ENCODE peak calls at places on chromosome 21, in six cellular contexts. J is neural crest cell, P is LNCaP clone FGC, A is H9, M is colonic mucosa, W is astrocyte of the spinal cord. Z is an unnamed sample.

GRCh38 chr21:16071082-16071481 is 341.3 kb downstream of the USP25 start:
- DNase-seq in J (no peak), P (no peak), A (no peak), M (no peak), W (peak), Z (peak)

GRCh38 chr21:31644648-31645047 is 14.8 kb upstream of the SOD1 start:
- DNase-seq in J (no peak), P (peak), A (no peak), M (peak), W (no peak), Z (no peak)

GRCh38 chr21:19922122-19922521 is 1076.1 kb upstream of the NCAM2 start:
- DNase-seq in J (no peak), P (no peak), A (peak), M (no peak), W (no peak), Z (no peak)

GRCh38 chr21:42189860-42190491 is 29.0 kb upstream of the ABCG1 start:
- DNase-seq in J (no peak), P (no peak), A (no peak), M (no peak), W (no peak), Z (no peak)

GRCh38 chr21:33292724-33293123 is 26.6 kb downstream of the IL10RB start:
- DNase-seq in J (no peak), P (no peak), A (no peak), M (no peak), W (no peak), Z (no peak)

GRCh38 chr21:14712121-14712520 is 166.0 kb upstream of the SAMSN1 start:
- DNase-seq in J (no peak), P (no peak), A (no peak), M (no peak), W (peak), Z (no peak)

GRCh38 chr21:14617836-14618235 is 71.7 kb upstream of the SAMSN1 start:
- DNase-seq in J (no peak), P (no peak), A (no peak), M (no peak), W (no peak), Z (no peak)

GRCh38 chr21:16773206-16773605 is 739.6 kb upstream of the CXADR start:
- DNase-seq in J (no peak), P (no peak), A (no peak), M (no peak), W (no peak), Z (peak)

GRCh38 chr21:32360401-32360981 is 32.3 kb downstream of the URB1 start:
- DNase-seq in J (no peak), P (peak), A (no peak), M (no peak), W (no peak), Z (no peak)

GRCh38 chr21:45209685-45210284 is 77.9 kb downstream of the POFUT2 start:
- DNase-seq in J (no peak), P (no peak), A (no peak), M (no peak), W (no peak), Z (no peak)

GRCh38 chr21:25806053-25806452 is 71.3 kb downstream of the GABPA start:
- DNase-seq in J (no peak), P (no peak), A (no peak), M (no peak), W (no peak), Z (no peak)

GRCh38 chr21:14259669-14260458 is 43.9 kb downstream of the RBM11 start:
- DNase-seq in J (no peak), P (peak), A (no peak), M (peak), W (peak), Z (peak)

GRCh38 chr21:44354775-44355771 is 1.7 kb downstream of the TRPM2 start:
- DNase-seq in J (no peak), P (no peak), A (no peak), M (no peak), W (no peak), Z (no peak)

GRCh38 chr21:17118638-17119384 is 394.0 kb upstream of the CXADR start:
- DNase-seq in J (no peak), P (no peak), A (no peak), M (no peak), W (no peak), Z (no peak)

GRCh38 chr21:42160950-42161225 is 58.1 kb upstream of the ABCG1 start:
- DNase-seq in J (no peak), P (no peak), A (no peak), M (no peak), W (no peak), Z (no peak)

GRCh38 chr21:43306911-43307676 is 119.8 kb downstream of the SIK1 start:
- DNase-seq in J (no peak), P (no peak), A (no peak), M (no peak), W (peak), Z (peak)

GRCh38 chr21:20253261-20253660 is 744.9 kb upstream of the NCAM2 start:
- DNase-seq in J (no peak), P (no peak), A (no peak), M (no peak), W (no peak), Z (no peak)

GRCh38 chr21:43733529-43734071 is 14.7 kb downstream of the PDXK start:
- DNase-seq in J (no peak), P (no peak), A (no peak), M (peak), W (peak), Z (peak)

GRCh38 chr21:43717967-43718871 is 710 bp upstream of the PDXK start:
- DNase-seq in J (no peak), P (no peak), A (peak), M (no peak), W (no peak), Z (no peak)

GRCh38 chr21:23936224-23936623 is 1671.1 kb downstream of the MRPL39 start:
- DNase-seq in J (no peak), P (no peak), A (no peak), M (no peak), W (peak), Z (no peak)

GRCh38 chr21:18430341-18430740 is 26.8 kb upstream of the TMPRSS15 start:
- DNase-seq in J (no peak), P (no peak), A (no peak), M (no peak), W (no peak), Z (no peak)

GRCh38 chr21:31545036-31545435 is 114.5 kb upstream of the SOD1 start:
- DNase-seq in J (no peak), P (no peak), A (no peak), M (no peak), W (no peak), Z (no peak)

GRCh38 chr21:31397939-31398338 is 53.9 kb upstream of the TIAM1 start:
- DNase-seq in J (peak), P (no peak), A (no peak), M (no peak), W (no peak), Z (no peak)

GRCh38 chr21:17853393-17854275 is 34.5 kb upstream of the C21orf91 start:
- DNase-seq in J (no peak), P (no peak), A (no peak), M (no peak), W (no peak), Z (no peak)

GRCh38 chr21:44900559-44901251 is 20.0 kb downstream of the ITGB2 start:
- DNase-seq in J (no peak), P (no peak), A (no peak), M (no peak), W (no peak), Z (no peak)

GRCh38 chr21:19011448-19011847 is 607.9 kb upstream of the TMPRSS15 start:
- DNase-seq in J (no peak), P (no peak), A (no peak), M (no peak), W (no peak), Z (no peak)

GRCh38 chr21:28832013-28832714 is 160.5 kb downstream of the LTN1 start:
- DNase-seq in J (no peak), P (no peak), A (no peak), M (no peak), W (peak), Z (peak)

GRCh38 chr21:41973427-41973831 is 19.6 kb upstream of the C2CD2 start:
- DNase-seq in J (no peak), P (no peak), A (no peak), M (peak), W (no peak), Z (no peak)

GRCh38 chr21:44874497-44875331 is 1.2 kb upstream of the PTTG1IP start:
- DNase-seq in J (no peak), P (no peak), A (no peak), M (peak), W (no peak), Z (no peak)

GRCh38 chr21:45266518-45267389 is 20.9 kb downstream of the POFUT2 start:
- DNase-seq in J (no peak), P (no peak), A (peak), M (no peak), W (peak), Z (no peak)

GRCh38 chr21:19507682-19508260 is 1104.2 kb upstream of the TMPRSS15 start:
- DNase-seq in J (no peak), P (no peak), A (no peak), M (no peak), W (no peak), Z (no peak)

GRCh38 chr21:17711896-17712295 is 99.2 kb upstream of the BTG3 start:
- DNase-seq in J (no peak), P (no peak), A (no peak), M (no peak), W (no peak), Z (peak)

GRCh38 chr21:21612446-21612845 is 614.2 kb downstream of the NCAM2 start:
- DNase-seq in J (no peak), P (no peak), A (peak), M (no peak), W (peak), Z (peak)

GRCh38 chr21:30227633-30228404 is 11.9 kb upstream of the CLDN8 start:
- DNase-seq in J (no peak), P (peak), A (no peak), M (peak), W (peak), Z (peak)

GRCh38 chr21:34670962-34671348 is 2.2 kb downstream of the CLIC6 start:
- DNase-seq in J (no peak), P (no peak), A (no peak), M (no peak), W (no peak), Z (no peak)
- TF ChIP-seq CTCF in J (no peak), P (no peak), A (peak), M (no peak), W (peak), Z (no peak)

GRCh38 chr21:36087362-36088138 is 17.7 kb downstream of the CBR1 start:
- DNase-seq in J (no peak), P (no peak), A (peak), M (no peak), W (no peak), Z (peak)
- TF ChIP-seq CTCF in J (peak), P (no peak), A (peak), M (no peak), W (peak), Z (peak)

GRCh38 chr21:27759820-27760219 is 792.9 kb upstream of the ADAMTS5 start:
- DNase-seq in J (no peak), P (peak), A (peak), M (no peak), W (no peak), Z (no peak)

GRCh38 chr21:27756191-27756590 is 789.3 kb upstream of the ADAMTS5 start:
- DNase-seq in J (no peak), P (no peak), A (no peak), M (no peak), W (no peak), Z (no peak)

GRCh38 chr21:27764056-27764455 is 797.2 kb upstream of the ADAMTS5 start:
- DNase-seq in J (no peak), P (no peak), A (no peak), M (no peak), W (no peak), Z (no peak)

GRCh38 chr21:27761623-27762022 is 794.7 kb upstream of the ADAMTS5 start:
- DNase-seq in J (no peak), P (peak), A (no peak), M (no peak), W (no peak), Z (no peak)

DNA sequence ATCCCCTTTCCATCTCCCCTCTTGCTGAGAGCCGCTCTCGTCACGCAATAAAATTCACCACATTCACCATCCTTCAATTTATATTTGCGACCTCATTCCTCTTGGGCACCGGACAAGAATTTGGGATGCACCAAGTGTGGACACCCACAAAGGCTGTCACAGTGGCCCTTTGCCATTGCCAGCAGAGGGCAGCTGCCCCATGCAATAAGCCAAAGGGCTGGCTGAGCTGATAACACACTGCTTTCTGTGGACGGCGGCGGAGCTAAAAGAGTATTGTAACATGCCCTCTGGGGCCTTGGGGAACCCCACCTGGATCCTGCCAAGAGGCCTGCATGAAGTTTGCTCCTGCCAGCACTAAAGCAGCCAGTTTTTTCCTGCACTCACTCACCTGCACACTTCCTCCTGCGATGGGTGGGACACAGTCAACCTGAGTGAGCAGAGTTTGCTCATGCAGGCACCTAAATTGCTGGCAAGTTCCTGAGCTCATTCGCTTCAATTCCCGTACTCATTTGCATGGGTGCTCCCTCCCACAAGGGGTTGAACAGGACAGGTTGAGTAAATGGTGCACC is 792.3 kb upstream of the ADAMTS5 start:
- DNase-seq in J (peak), P (no peak), A (peak), M (peak), W (no peak), Z (no peak)
- TF ChIP-seq CTCF in J (peak), P (peak), A (peak), M (peak), W (peak), Z (peak)

DNA sequence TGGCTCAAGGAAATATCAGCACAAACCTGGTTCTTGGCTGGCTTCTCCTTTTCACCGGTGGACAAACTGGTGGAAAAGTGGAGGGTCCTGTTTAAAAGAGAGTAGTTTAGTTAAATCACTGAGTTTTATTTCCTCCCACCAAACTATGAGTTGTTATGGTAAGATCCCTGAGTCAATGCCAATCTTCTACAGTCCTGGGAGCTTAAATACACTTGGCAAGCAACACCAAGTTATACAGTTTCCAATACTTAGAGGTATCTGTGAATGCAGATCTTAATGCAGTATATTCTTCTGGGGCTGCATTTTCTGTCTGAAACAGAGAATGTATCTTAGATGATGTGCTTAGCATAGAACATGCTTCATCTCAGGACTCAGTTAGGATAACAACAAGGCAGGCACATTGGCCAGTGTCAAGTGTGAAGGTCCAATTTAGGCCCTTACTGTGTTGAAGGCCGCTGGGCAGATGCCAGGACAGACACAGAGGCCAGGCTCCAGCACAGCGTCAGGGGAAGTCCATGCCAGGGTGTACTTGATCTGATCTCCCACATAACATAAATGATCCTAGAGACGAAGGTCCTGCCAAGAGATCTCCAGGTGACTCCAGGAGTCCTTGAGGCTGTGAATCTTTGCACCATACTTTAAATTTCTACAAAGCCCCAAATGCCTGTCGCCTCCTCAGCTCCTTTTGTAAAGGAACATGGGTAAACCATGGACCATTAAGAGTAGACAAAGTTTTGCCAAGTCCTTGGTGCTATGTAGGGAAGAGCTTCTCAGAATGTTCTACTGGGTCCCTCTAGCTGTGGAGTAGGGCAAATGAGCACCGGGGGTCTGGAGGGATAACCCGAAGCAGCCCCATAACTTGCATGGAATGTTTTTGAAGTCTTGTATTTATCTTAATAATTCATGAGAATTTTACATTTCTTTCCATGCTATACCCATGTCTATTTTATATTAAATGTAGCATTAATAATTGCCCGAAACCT is 76.8 kb downstream of the KCNJ15 start:
- DNase-seq in J (no peak), P (no peak), A (no peak), M (no peak), W (no peak), Z (no peak)
- TF ChIP-seq CTCF in J (no peak), P (peak), A (peak), M (no peak), W (peak), Z (peak)

DNA sequence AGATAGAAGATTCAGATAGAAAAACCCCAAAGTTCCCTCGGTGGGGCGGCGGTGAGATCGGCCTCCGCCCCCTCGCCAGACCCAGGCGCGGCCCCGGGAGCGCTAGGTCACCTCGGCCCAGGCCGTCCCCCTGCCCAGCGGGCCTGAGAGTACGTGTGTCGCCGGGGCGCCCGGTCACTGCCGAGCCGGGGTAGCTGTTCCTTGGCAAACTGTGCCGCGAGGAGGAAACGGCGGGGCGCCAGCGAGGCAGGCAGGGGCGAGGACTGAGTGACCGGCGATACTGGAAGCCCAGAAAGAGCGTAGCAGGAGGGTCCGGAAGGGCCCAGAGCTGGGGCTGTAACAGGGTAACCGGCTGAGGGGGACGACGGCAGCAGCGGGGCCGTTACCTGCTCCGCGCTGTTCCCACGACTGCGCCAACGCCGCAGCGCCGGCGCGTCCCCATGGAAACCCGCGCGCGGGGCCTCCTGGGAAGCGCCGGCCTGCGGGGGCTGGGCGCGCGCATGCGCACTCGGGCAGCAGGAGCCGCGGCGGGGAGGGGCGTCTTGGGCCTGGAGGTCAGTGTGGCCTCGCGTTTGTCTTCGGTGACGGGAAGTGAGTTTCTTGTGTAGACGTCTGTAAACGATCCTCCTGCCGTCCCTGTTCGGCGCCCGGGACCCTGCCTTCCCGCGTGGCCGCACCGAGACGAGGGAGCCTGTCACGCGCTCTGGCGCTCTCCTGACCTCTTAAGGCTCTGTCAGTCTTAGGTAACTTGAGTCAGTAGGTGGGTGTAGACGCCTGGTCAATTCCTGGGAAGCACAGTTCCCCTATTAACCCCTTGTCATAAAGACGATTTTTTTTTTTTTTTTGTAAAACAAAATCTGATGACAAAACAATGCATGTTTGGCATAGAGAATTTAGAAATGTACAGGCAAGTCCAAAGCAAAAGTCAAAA is at the start of gene LCA5L:
- DNase-seq in J (peak), P (peak), A (peak), M (peak), W (peak), Z (peak)
- TF ChIP-seq CTCF in J (peak), P (peak), A (no peak), M (no peak), W (no peak), Z (peak)

GRCh38 chr21:46542588-46543092 is 62.2 kb downstream of the S100B start:
- DNase-seq in J (no peak), P (no peak), A (no peak), M (no peak), W (no peak), Z (no peak)
- TF ChIP-seq CTCF in J (no peak), P (no peak), A (no peak), M (no peak), W (no peak), Z (no peak)

GRCh38 chr21:39325458-39325857 is 12.0 kb upstream of the BRWD1 start:
- DNase-seq in J (no peak), P (no peak), A (no peak), M (no peak), W (no peak), Z (no peak)

GRCh38 chr21:39330001-39330400 is 16.6 kb upstream of the BRWD1 start:
- DNase-seq in J (no peak), P (no peak), A (no peak), M (no peak), W (no peak), Z (no peak)

GRCh38 chr21:39327727-39328126 is 14.3 kb upstream of the BRWD1 start:
- DNase-seq in J (no peak), P (no peak), A (no peak), M (no peak), W (no peak), Z (no peak)

GRCh38 chr21:39321424-39321823 is 8.0 kb upstream of the BRWD1 start:
- DNase-seq in J (no peak), P (no peak), A (no peak), M (no peak), W (no peak), Z (no peak)

DNA sequence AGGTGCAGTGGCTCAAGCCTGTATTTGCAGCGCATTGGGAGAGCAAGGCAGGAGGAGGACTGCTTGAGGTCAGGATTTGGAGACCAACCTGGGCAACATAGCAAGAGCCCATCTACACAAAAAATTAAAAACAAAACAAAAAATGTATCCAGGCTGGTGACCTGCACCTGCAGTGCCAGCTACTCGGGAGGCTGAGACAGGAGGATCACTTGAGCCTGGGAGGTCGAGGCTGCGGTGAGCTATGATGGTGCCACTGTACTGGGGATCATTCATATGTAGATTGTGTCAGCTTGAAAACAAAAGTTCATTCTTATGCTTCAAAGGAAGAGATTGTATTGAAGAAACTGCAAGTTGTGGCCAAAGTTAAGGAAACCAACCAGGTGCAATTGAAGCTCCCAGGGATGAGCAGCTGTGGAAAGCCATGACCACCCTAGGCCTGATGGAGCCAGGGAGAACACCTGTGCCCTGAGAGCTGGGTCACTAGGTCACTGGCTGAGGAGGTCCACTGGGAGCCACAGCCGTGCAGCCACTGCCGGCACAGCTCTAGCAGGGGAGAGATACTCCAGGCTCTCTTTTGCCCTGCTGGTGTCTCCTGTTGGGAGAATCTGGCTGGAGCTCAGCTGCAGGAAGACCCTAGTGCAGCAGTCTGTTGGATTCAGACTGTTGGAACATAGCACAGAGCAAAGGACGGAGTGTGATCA is 13.3 kb upstream of the BRWD1 start:
- DNase-seq in J (no peak), P (no peak), A (no peak), M (no peak), W (no peak), Z (no peak)
- TF ChIP-seq CTCF in J (no peak), P (no peak), A (no peak), M (no peak), W (no peak), Z (no peak)